ENCODE peak calls at places on chromosomes 2 and 18, in five cellular contexts. F, B, Q, S and R are unnamed samples.

GRCh38 chr2:9335322-9335754 is 88.0 kb downstream of the ITGB1BP1 start:
- DNase-seq in Q (no peak), B (no peak), S (no peak), F (no peak), R (no peak)

GRCh38 chr2:175965773-175966172 is 36.3 kb downstream of the LNPK start:
- DNase-seq in B (no peak), S (no peak), Q (no peak), F (no peak), R (no peak)

GRCh38 chr2:180742809-180743208 is 237.6 kb upstream of the UBE2E3 start:
- DNase-seq in F (no peak), S (no peak), Q (peak; percentile 13), B (no peak), R (peak; percentile 54)

GRCh38 chr2:46120792-46121565 is 176.2 kb upstream of the EPAS1 start:
- DNase-seq in B (no peak), S (no peak), Q (no peak), F (no peak), R (no peak)

GRCh38 chr2:171309727-171310265 is 124.0 kb downstream of the METTL8 start:
- DNase-seq in Q (no peak), B (no peak), F (no peak), S (no peak), R (no peak)

GRCh38 chr18:37270046-37270665 is 295.4 kb downstream of the CELF4 start:
- DNase-seq in Q (no peak), F (no peak), S (no peak), B (peak; percentile 50), R (no peak)

GRCh38 chr2:30332791-30333453 is 101.6 kb downstream of the LBH start:
- DNase-seq in Q (no peak), F (no peak), S (no peak), B (no peak), R (no peak)

GRCh38 chr2:147181351-147182029 is 663.3 kb upstream of the ACVR2A start:
- DNase-seq in Q (no peak), B (no peak), F (no peak), S (no peak), R (no peak)

GRCh38 chr18:11976463-11976862 is 4.8 kb upstream of the IMPA2 start:
- DNase-seq in S (no peak), F (peak; percentile 27), Q (no peak), B (no peak), R (no peak)

GRCh38 chr2:23566236-23567142 is 181.5 kb downstream of the KLHL29 start:
- DNase-seq in B (peak; percentile 72), F (no peak), Q (peak; percentile 74), S (no peak), R (no peak)

GRCh38 chr18:34248727-34249126 is 24.0 kb upstream of the NOL4 start:
- DNase-seq in B (no peak), Q (no peak), F (no peak), S (no peak), R (no peak)

GRCh38 chr2:108534577-108535379 is 508 bp downstream of the LIMS1 start:
- DNase-seq in B (peak; percentile 47), S (peak; percentile 83), Q (peak; percentile 32), F (peak; percentile 75), R (peak; percentile 69)

GRCh38 chr2:240886678-240887574 is 9.0 kb downstream of the MAB21L4 start:
- DNase-seq in Q (no peak), S (no peak), B (no peak), F (no peak), R (no peak)

GRCh38 chr2:9294764-9295163 is 88.2 kb downstream of the ASAP2 start:
- DNase-seq in S (no peak), F (no peak), Q (no peak), B (no peak), R (no peak)

GRCh38 chr2:133415210-133415876 is 152.9 kb downstream of the NCKAP5 start:
- DNase-seq in B (no peak), Q (no peak), F (no peak), S (no peak), R (no peak)

GRCh38 chr2:211157856-211158463 is 601.6 kb downstream of the CPS1 start:
- DNase-seq in Q (peak; percentile 8), S (peak; percentile 89), F (peak; percentile 80), B (peak; percentile 80), R (peak; percentile 67)

GRCh38 chr2:62506421-62506750 is 391 bp upstream of the TMEM17 start:
- DNase-seq in Q (peak; percentile 20), F (no peak), B (no peak), S (no peak), R (no peak)

GRCh38 chr2:227143895-227144294 is 20.1 kb downstream of the COL4A4 start:
- DNase-seq in B (no peak), Q (no peak), S (no peak), F (no peak), R (no peak)

GRCh38 chr2:54888146-54888545 is 162.1 kb downstream of the RTN4 start:
- DNase-seq in S (no peak), B (no peak), F (no peak), Q (no peak), R (no peak)

GRCh38 chr18:50097702-50098101 is 97.2 kb downstream of the MYO5B start:
- DNase-seq in Q (no peak), S (no peak), F (no peak), B (no peak), R (no peak)

GRCh38 chr2:102080451-102081054 is 62.0 kb upstream of the IL1R1 start:
- DNase-seq in S (no peak), Q (no peak), B (no peak), F (no peak), R (no peak)

GRCh38 chr18:10571537-10571936 is 45.7 kb downstream of the NAPG start:
- DNase-seq in F (no peak), Q (no peak), B (no peak), S (no peak), R (no peak)

GRCh38 chr2:233361298-233361697 is 7.0 kb downstream of the DGKD start:
- DNase-seq in F (no peak), B (no peak), Q (no peak), S (no peak), R (no peak)

GRCh38 chr2:118032169-118033013 is 18.5 kb upstream of the CCDC93 start:
- DNase-seq in S (no peak), F (no peak), B (peak; percentile 39), Q (peak; percentile 29), R (peak; percentile 13)

GRCh38 chr2:234304945-234305344 is 191.9 kb downstream of the ARL4C start:
- DNase-seq in F (no peak), Q (peak; percentile 48), B (no peak), S (no peak), R (peak; percentile 92)

GRCh38 chr2:110747522-110748488 is 15.4 kb downstream of the ACOXL start:
- DNase-seq in Q (no peak), B (no peak), S (no peak), F (no peak), R (no peak)

GRCh38 chr2:223896751-223897320 is 48.3 kb downstream of the WDFY1 start:
- DNase-seq in F (no peak), Q (no peak), B (peak; percentile 47), S (no peak), R (no peak)

DNA sequence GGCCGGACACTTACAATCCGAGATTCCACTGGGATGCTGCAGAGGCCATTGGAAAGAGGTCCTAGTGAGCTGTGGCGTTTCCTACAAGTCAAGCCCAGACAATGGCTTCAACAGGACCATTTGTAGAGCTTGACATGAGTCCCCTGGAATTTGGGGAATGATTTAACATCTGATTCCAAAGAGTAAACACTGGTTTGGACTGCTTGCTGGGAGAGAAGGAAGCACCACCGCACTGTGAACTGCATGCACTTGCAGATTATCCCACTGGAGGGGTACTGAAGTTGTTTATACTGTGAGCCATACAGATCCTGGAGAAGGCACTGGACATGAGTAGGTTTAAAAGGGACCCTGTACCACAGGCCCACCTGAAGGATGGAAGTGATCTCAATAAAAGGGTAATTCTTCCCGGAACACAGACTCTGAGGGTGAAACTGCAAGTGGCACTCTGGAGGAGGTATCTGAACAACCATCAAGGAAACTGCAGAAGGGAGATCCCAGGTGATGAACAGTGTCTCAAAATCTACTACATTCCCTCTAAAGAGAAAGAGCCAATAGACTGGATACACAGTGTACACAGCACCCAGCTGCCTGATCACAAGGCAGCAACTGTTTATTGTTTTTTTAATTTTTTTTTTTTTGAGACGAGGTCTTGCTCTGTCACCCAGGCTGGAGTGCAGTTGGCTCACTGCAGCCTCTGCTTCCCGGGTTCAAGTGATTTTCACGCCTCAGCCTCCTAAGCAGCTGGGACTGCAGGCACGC is 4.3 kb upstream of the RAB6C start:
- DNase-seq in S (no peak), Q (no peak), B (no peak), F (no peak), R (no peak)
- H3K27ac ChIP-seq in S (no peak overlapping the region), Q (no peak overlapping the region), B (no peak overlapping the region), F (no peak overlapping the region), R (no peak overlapping the region)

DNA sequence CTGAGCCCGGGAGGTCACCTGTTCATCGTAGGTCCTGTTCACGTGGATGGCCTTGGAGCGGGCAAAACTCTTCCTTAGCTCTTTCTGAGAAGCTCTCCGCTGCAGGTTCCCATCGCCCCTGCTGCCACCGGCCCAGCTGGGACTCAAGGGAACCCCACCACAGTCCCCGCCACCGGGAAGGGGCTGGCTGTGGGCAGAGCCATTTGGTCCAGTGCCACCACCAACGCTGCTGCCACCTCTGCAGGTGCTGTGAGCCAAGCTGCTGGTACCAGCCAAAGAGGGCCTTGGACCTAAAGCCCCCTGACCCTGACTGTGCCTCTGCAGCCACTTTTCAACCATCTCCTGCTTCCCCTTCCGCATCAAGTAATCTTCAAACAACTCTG is 586 bp downstream of the PDE11A start:
- DNase-seq in F (no peak), S (no peak), Q (no peak), B (no peak), R (no peak)
- H3K4me3 ChIP-seq in F (peak overlapping the region; percentile 55), S (no peak overlapping the region), Q (peak overlapping the region; percentile 55), B (no peak overlapping the region), R (peak overlapping the region; percentile 36)

DNA sequence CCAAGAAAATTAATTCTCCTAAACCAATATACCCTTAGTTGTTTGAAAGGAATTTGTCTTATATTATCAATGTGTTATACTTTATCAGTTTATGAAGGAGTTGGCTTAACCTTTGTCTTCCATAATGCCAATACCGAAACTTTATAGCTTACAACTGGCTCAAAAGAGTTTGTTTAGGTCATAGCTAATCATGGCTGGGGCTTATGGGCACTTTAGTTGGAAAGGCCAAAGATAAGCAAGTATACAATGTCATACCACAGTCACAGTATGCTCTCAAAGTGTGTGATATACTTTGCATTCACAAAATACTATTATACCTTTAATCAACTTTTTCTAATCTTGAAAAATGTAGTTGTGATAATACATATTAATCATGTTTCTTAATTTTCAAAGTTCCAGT is 2.3 kb downstream of the KLHL41 start:
- DNase-seq in B (no peak), F (no peak), Q (no peak), S (no peak), R (no peak)
- H3K4me1 ChIP-seq in B (no peaks in the 10 kb centered on the region), F (no peaks in the 10 kb centered on the region), Q (peaks cover 33% of the 10 kb centered on the region), S (no peaks in the 10 kb centered on the region), R (peaks cover 9% of the 10 kb centered on the region)

GRCh38 chr2:217798743-217799552 is 203.8 kb downstream of the TNS1 start:
- DNase-seq in Q (no peak), S (no peak), B (no peak), F (peak; percentile 73), R (no peak)
- H3K27ac ChIP-seq in Q (no peak overlapping the region), S (peak overlapping the region; percentile 29), B (peak overlapping the region; percentile 67), F (peak overlapping the region; percentile 36), R (no peak overlapping the region)